ENCODE peak calls at places on chromosomes 4 and X, in ten cellular contexts. E is PC-9; V is adrenal gland; H is upper lobe of right lung; P is K562; N is astrocyte; O is CD8-positive, alpha-beta T cell; G is small intestine; S is neural progenitor cell; M is thoracic aorta. C is an unnamed sample.
A peak's percentile ranks its signal among the peaks of the same experiment; 100 is the strongest.

GRCh38 chrX:77899081-77899828 is at the start of gene COX7B:
- DNase-seq in E (peak; percentile 65), V (peak; percentile 73), H (no peak), P (peak; percentile 78), N (peak; percentile 89), O (peak; percentile 30), G (peak; percentile 95), S (peak; percentile 96), M (peak; percentile 13), C (peak; percentile 62)

GRCh38 chrX:100883654-100884053 is 9.5 kb upstream of the NOX1 start:
- DNase-seq in E (no peak), V (no peak), H (no peak), P (no peak), N (no peak), O (no peak), G (no peak), S (no peak), M (no peak), C (no peak)

GRCh38 chr4:169133932-169134331 is 123.9 kb upstream of the CBR4 start:
- DNase-seq in E (no peak), V (no peak), H (no peak), P (no peak), N (no peak), O (no peak), G (no peak), S (no peak), M (no peak), C (no peak)

GRCh38 chr4:69518102-69518501 is 22.4 kb upstream of the UGT2B4 start:
- DNase-seq in E (no peak), V (no peak), H (no peak), P (no peak), N (no peak), O (no peak), G (no peak), S (no peak), M (no peak), C (no peak)

GRCh38 chr4:71230258-71230594 is 108.6 kb upstream of the SLC4A4 start:
- DNase-seq in E (no peak), V (no peak), H (no peak), P (no peak), N (no peak), O (no peak), G (peak; percentile 67), S (no peak), M (no peak), C (peak; percentile 16)

GRCh38 chrX:120536056-120536455 is 24.7 kb downstream of the CUL4B start:
- DNase-seq in E (no peak), V (no peak), H (no peak), P (no peak), N (no peak), O (no peak), G (no peak), S (no peak), M (no peak), C (no peak)

GRCh38 chr4:190019023-190019858 is 7.8 kb downstream of the FRG2 start:
- DNase-seq in E (no peak), V (no peak), H (no peak), P (no peak), N (no peak), O (no peak), G (no peak), S (peak; percentile 46), M (no peak), C (no peak)

GRCh38 chr4:681736-682451 is 7.1 kb downstream of the SLC49A3 start:
- DNase-seq in E (no peak), V (peak; percentile 61), H (peak; percentile 85), P (peak; percentile 94), N (no peak), O (no peak), G (peak; percentile 76), S (peak; percentile 63), M (no peak), C (no peak)

GRCh38 chr4:991451-992296 is 1.5 kb downstream of the SLC26A1 start:
- DNase-seq in E (no peak), V (peak; percentile 28), H (no peak), P (no peak), N (no peak), O (no peak), G (no peak), S (no peak), M (no peak), C (no peak)

GRCh38 chr4:183950536-183950935 is 45.4 kb downstream of the STOX2 start:
- DNase-seq in E (no peak), V (no peak), H (no peak), P (no peak), N (no peak), O (no peak), G (no peak), S (no peak), M (no peak), C (no peak)

GRCh38 chrX:153608821-153609220 is 9.9 kb upstream of the CCNQ start:
- DNase-seq in E (no peak), V (no peak), H (no peak), P (no peak), N (no peak), O (no peak), G (no peak), S (no peak), M (no peak), C (no peak)

GRCh38 chrX:133249659-133250058 is 31.5 kb upstream of the TFDP3 start:
- DNase-seq in E (no peak), V (no peak), H (no peak), P (no peak), N (no peak), O (no peak), G (no peak), S (no peak), M (no peak), C (no peak)

GRCh38 chrX:153685179-153685536 is 2.6 kb upstream of the SLC6A8 start:
- DNase-seq in E (no peak), V (no peak), H (no peak), P (no peak), N (no peak), O (no peak), G (no peak), S (peak; percentile 73), M (no peak), C (no peak)

GRCh38 chrX:23898412-23898959 is 9.3 kb downstream of the APOO start:
- DNase-seq in E (no peak), V (no peak), H (no peak), P (no peak), N (peak; percentile 58), O (no peak), G (no peak), S (no peak), M (no peak), C (no peak)
- H3K27ac ChIP-seq in E (peak overlapping the region; percentile 91), V (no peak overlapping the region), H (no peak overlapping the region), P (no peak overlapping the region), N (peak overlapping the region; percentile 53), O (no peak overlapping the region), G (no peak overlapping the region), S (no peak overlapping the region), M (peak overlapping the region; percentile 11), C (no peak overlapping the region)

DNA sequence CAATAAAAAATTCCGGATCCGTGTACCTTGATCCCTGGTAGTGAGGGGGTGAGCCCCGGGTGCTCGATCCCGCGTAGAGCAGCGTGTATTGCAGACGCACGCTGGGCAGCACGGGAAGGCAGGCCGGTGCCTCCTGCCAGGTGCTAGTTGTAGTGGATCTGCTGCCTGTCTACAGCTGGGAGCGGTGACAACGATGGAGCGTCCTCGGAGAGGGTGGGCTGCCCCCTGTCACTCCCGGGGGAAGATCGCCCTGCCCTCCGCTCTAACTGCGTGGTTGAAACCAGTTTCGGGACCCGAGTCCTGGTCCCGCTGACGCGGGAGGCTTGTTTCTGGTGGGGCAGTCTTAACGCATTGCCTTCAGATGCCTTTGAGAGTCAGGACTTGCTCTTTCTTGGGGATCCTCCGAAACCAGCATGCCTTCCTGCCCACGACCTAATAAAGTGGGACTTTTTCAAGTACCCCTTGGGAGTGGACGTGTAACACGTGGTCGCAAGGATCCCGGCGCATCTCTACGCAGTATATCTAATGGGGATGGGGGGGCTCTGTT is 2.7 kb upstream of the NKX6-1 start:
- DNase-seq in E (no peak), V (no peak), H (no peak), P (no peak), N (no peak), O (no peak), G (no peak), S (peak; percentile 55), M (no peak), C (no peak)
- H3K27me3 ChIP-seq in E (no peaks in the 10 kb centered on the region), V (peaks cover 90% of the 10 kb centered on the region), H (peaks cover 97% of the 10 kb centered on the region), P (peaks cover 33% of the 10 kb centered on the region), N (peaks cover 58% of the 10 kb centered on the region), O (peaks cover 71% of the 10 kb centered on the region), G (peaks cover 9% of the 10 kb centered on the region), S (peaks cover 99% of the 10 kb centered on the region), M (peaks cover 49% of the 10 kb centered on the region), C (peaks cover 52% of the 10 kb centered on the region)

GRCh38 chrX:46918434-46918833 is 6.2 kb downstream of the JADE3 start:
- DNase-seq in E (no peak), V (no peak), H (no peak), P (no peak), N (no peak), O (no peak), G (no peak), S (no peak), M (no peak), C (no peak)
- H3K4me3 ChIP-seq in E (no peak overlapping the region), V (no peak overlapping the region), H (no peak overlapping the region), P (no peak overlapping the region), N (no peak overlapping the region), O (no peak overlapping the region), G (no peak overlapping the region), S (no peak overlapping the region), M (no peak overlapping the region), C (no peak overlapping the region)

GRCh38 chrX:18146009-18146408 is 74.7 kb downstream of the BEND2 start:
- DNase-seq in E (no peak), V (no peak), H (no peak), P (no peak), N (no peak), O (no peak), G (no peak), S (no peak), M (no peak), C (no peak)

GRCh38 chrX:18146954-18147353 is 73.7 kb downstream of the BEND2 start:
- DNase-seq in E (no peak), V (peak; percentile 18), H (no peak), P (peak; percentile 22), N (peak; percentile 2), O (no peak), G (no peak), S (peak; percentile 67), M (no peak), C (no peak)

GRCh38 chrX:18151157-18151556 is 69.5 kb downstream of the BEND2 start:
- DNase-seq in E (no peak), V (no peak), H (no peak), P (no peak), N (no peak), O (no peak), G (no peak), S (no peak), M (no peak), C (no peak)

GRCh38 chrX:18151661-18152060 is 69.0 kb downstream of the BEND2 start:
- DNase-seq in E (no peak), V (no peak), H (no peak), P (no peak), N (no peak), O (no peak), G (no peak), S (no peak), M (no peak), C (no peak)

DNA sequence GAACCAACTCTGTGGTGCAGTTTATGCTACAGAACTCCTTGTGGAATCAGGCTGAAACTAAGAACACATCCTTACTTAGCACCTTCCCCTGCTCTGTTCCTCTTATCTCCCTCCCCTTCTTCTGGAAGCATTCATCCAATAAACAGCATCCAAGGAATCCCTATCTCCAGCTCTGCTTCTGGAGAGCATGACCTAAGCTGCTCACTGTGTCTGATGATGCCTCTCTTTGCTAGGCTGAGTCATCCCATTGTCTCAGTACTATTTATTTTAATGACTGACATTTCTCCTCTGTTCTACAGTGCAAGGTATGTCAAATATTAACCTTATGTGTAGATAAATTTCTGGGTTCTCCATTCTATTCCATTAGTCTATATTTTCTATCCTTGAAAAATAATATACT is 71.2 kb downstream of the BEND2 start:
- DNase-seq in E (no peak), V (no peak), H (no peak), P (no peak), N (no peak), O (no peak), G (no peak), S (no peak), M (no peak), C (no peak)
- H3K27ac ChIP-seq in E (no peak overlapping the region), V (no peak overlapping the region), H (no peak overlapping the region), P (no peak overlapping the region), N (no peak overlapping the region), O (no peak overlapping the region), G (no peak overlapping the region), S (no peak overlapping the region), M (no peak overlapping the region), C (no peak overlapping the region)